ENCODE peak calls at places on chromosomes 11 and 22, in five cellular contexts. B is BJ; K is effector CD4-positive, alpha-beta T cell; R is T47D; T is germinal center. C is an unnamed sample.

GRCh38 chr22:49815641-49816071 is 12.0 kb downstream of the BRD1 start:
- DNase-seq in B (no peak), K (no peak), R (no peak), T (no peak), C (no peak)

GRCh38 chr11:1171985-1172728 is 14.4 kb downstream of the MUC5AC start:
- DNase-seq in B (no peak), K (no peak), R (no peak), T (no peak), C (no peak)

GRCh38 chr11:95453616-95454118 is 222.7 kb upstream of the SESN3 start:
- DNase-seq in B (no peak), K (no peak), R (no peak), T (no peak), C (no peak)

GRCh38 chr11:112129656-112130055 is 34.2 kb downstream of the IL18 start:
- DNase-seq in B (no peak), K (no peak), R (no peak), T (no peak), C (no peak)

GRCh38 chr11:47443028-47443700 is 5.8 kb downstream of the RAPSN start:
- DNase-seq in B (no peak), K (no peak), R (peak), T (no peak), C (no peak)

GRCh38 chr11:113615098-113615497 is 91.0 kb downstream of the TMPRSS5 start:
- DNase-seq in B (no peak), K (no peak), R (no peak), T (no peak), C (no peak)

GRCh38 chr11:36313750-36314500 is 17.8 kb downstream of the PRR5L start:
- DNase-seq in B (no peak), K (no peak), R (no peak), T (no peak), C (no peak)

GRCh38 chr11:62245271-62245753 is 3.3 kb downstream of the SCGB1D2 start:
- DNase-seq in B (no peak), K (no peak), R (peak), T (no peak), C (no peak)

GRCh38 chr11:7353100-7353499 is 101.4 kb downstream of the SYT9 start:
- DNase-seq in B (no peak), K (no peak), R (peak), T (peak), C (no peak)

GRCh38 chr11:14335712-14336111 is 23.3 kb downstream of the RRAS2 start:
- DNase-seq in B (no peak), K (no peak), R (no peak), T (no peak), C (no peak)

GRCh38 chr11:65591939-65592814 is 3.4 kb downstream of the KCNK7 start:
- DNase-seq in B (no peak), K (no peak), R (no peak), T (no peak), C (no peak)

GRCh38 chr11:9739108-9739507 is 75.2 kb downstream of the SWAP70 start:
- DNase-seq in B (no peak), K (no peak), R (no peak), T (no peak), C (no peak)

GRCh38 chr11:10289765-10290420 is 4.1 kb downstream of the SBF2 start:
- DNase-seq in B (no peak), K (no peak), R (no peak), T (no peak), C (no peak)

GRCh38 chr11:69906453-69906907 is 87.3 kb upstream of the FGF3 start:
- DNase-seq in B (no peak), K (no peak), R (no peak), T (no peak), C (no peak)

GRCh38 chr22:20029550-20030225 is 8.8 kb downstream of the TANGO2 start:
- DNase-seq in B (no peak), K (no peak), R (no peak), T (no peak), C (no peak)

GRCh38 chr11:2662430-2663299 is 37.1 kb downstream of the KCNQ1OT1 start:
- DNase-seq in B (no peak), K (no peak), R (no peak), T (no peak), C (no peak)

GRCh38 chr11:84390441-84391078 is 1104.4 kb upstream of the CCDC90B start:
- DNase-seq in B (no peak), K (no peak), R (peak), T (no peak), C (no peak)

GRCh38 chr22:18057568-18058209 is 20.1 kb upstream of the PEX26 start:
- DNase-seq in B (peak), K (no peak), R (no peak), T (peak), C (no peak)

GRCh38 chr11:65663634-65664200 is 1.0 kb upstream of the RELA start:
- DNase-seq in B (peak), K (no peak), R (no peak), T (no peak), C (no peak)

GRCh38 chr11:26632691-26633159 is 60.7 kb upstream of the MUC15 start:
- DNase-seq in B (no peak), K (no peak), R (no peak), T (no peak), C (no peak)

GRCh38 chr11:34208266-34209135 is 103.1 kb downstream of the NAT10 start:
- DNase-seq in B (no peak), K (no peak), R (no peak), T (no peak), C (no peak)

GRCh38 chr11:130471731-130472433 is 23.4 kb downstream of the ADAMTS15 start:
- DNase-seq in B (no peak), K (no peak), R (no peak), T (no peak), C (no peak)

GRCh38 chr11:114233755-114234154 is 62.4 kb upstream of the NNMT start:
- DNase-seq in B (no peak), K (no peak), R (peak), T (no peak), C (no peak)

GRCh38 chr11:68302256-68303054 is 9.9 kb upstream of the LRP5 start:
- DNase-seq in B (no peak), K (no peak), R (no peak), T (no peak), C (no peak)

GRCh38 chr22:35400335-35400680 is 368 bp downstream of the MCM5 start:
- DNase-seq in B (no peak), K (peak), R (no peak), T (peak), C (no peak)

GRCh38 chr11:76557466-76557865 is 112.6 kb downstream of the EMSY start:
- DNase-seq in B (no peak), K (no peak), R (no peak), T (no peak), C (no peak)

GRCh38 chr22:44408227-44409192 is 89.5 kb downstream of the RTL6 start:
- DNase-seq in B (no peak), K (no peak), R (no peak), T (no peak), C (no peak)

GRCh38 chr22:26610072-26610958 is 7.5 kb downstream of the CRYBB1 start:
- DNase-seq in B (peak), K (no peak), R (no peak), T (peak), C (no peak)

GRCh38 chr11:62186195-62186594 is 3.8 kb upstream of the SCGB1D1 start:
- DNase-seq in B (no peak), K (no peak), R (no peak), T (no peak), C (no peak)

GRCh38 chr11:32343325-32344008 is 91.9 kb downstream of the WT1 start:
- DNase-seq in B (no peak), K (no peak), R (no peak), T (no peak), C (no peak)